ENCODE peak calls at places on chromosomes 4 and X, in five cellular contexts. D is fibroblast of mammary gland, O is GM13977, S is endothelial cell, E is endothelial cell of umbilical vein. T is an unnamed sample.

GRCh38 chr4:76804060-76804459 is 93.9 kb downstream of the SOWAHB start:
- DNase-seq in D (peak), E (peak), O (no peak), S (no peak), T (no peak)

GRCh38 chrX:149473966-149474365 is 31.1 kb downstream of the IDS start:
- DNase-seq in D (no peak), O (no peak), S (no peak), E (peak), T (no peak)

GRCh38 chr4:7295201-7295916 is 103.0 kb downstream of the SORCS2 start:
- DNase-seq in D (peak), S (no peak), E (no peak), O (no peak), T (no peak)

GRCh38 chr4:15906024-15906443 is 32.5 kb downstream of the FGFBP1 start:
- DNase-seq in D (no peak), E (no peak), O (no peak), S (no peak), T (peak)

GRCh38 chrX:154918060-154918483 is 31.9 kb downstream of the F8A1 start:
- DNase-seq in O (peak), D (peak), E (peak), S (peak), T (no peak)

GRCh38 chr4:147334478-147334877 is 146.4 kb upstream of the EDNRA start:
- DNase-seq in O (no peak), E (peak), S (no peak), D (peak), T (no peak)

GRCh38 chr4:3402409-3403103 is 39.2 kb upstream of the HGFAC start:
- DNase-seq in O (no peak), E (no peak), S (no peak), D (peak), T (no peak)

GRCh38 chr4:154578919-154579318 is 11.6 kb downstream of the FGA start:
- DNase-seq in D (peak), O (no peak), S (no peak), E (no peak), T (no peak)

GRCh38 chrX:20265221-20265725 is 1.4 kb downstream of the RPS6KA3 start:
- DNase-seq in D (peak), O (peak), S (peak), E (peak), T (peak)

GRCh38 chrX:120380699-120381098 is 18.8 kb downstream of the ATP1B4 start:
- DNase-seq in D (peak), O (peak), S (peak), E (peak), T (no peak)

GRCh38 chr4:84497220-84497834 is 1.8 kb downstream of the NKX6-1 start:
- DNase-seq in D (peak), O (no peak), S (no peak), E (no peak), T (no peak)

GRCh38 chr4:159341486-159341885 is 238.6 kb downstream of the RAPGEF2 start:
- DNase-seq in O (no peak), S (no peak), D (peak), E (no peak), T (no peak)

GRCh38 chrX:44245730-44246129 is 97.7 kb downstream of the EFHC2 start:
- DNase-seq in S (no peak), D (no peak), E (no peak), O (no peak), T (no peak)

DNA sequence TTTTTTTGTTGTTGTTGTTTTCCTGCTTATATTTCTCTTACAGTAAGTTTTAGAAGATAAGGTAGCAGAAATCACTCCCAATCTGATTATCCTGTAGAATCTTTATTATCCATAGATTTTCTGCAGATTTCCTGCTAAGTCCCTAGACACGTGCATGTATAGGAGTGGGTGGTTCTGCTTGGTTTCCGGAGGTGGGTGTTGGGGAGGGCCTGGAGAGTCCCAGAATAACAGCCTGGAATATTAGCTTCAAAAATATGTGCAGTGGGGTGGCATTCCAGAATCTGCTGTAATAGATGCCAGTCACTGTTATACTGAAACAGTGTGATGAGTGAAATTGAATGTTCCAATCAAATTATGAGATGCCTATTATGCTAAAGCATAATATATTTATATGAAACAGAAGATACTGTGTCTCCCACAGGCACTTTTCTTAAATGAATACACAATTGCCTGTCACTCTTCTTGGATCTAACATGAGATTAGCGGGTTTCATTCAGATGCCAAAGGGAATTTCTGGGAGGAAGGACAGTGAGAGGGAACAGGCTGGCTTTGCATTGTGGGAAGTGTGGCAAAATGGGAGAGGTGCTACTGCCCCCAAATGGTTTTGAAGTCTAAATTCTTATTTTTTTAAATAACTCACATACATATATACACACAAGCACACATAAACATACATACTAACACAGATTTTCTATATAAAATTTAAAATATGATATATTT is 37.6 kb downstream of the C4orf50 start:
- DNase-seq in E (no peak), S (no peak), O (no peak), D (peak), T (no peak)
- TF ChIP-seq CTCF in E (no peak), S (no peak), O (no peak), D (peak), T (no peak)

DNA sequence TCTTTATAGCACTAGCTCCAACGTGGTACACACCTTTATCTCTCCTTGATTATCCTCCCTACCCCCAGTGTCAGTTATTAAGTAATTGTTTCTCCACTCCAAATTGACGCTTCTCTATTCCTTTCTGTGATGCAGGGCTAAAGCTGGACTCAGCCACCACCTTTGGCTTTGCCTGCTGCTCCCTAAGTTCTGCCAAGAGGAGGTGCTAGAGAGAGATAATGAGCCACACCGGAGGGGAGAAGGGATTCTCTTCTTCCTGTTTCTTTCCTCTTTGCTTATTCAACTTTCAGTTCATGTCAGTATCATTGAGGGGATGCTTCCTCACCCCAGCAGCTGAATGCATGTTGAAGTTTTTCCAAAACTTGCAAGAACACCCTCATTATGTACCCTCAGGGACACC is 176.5 kb downstream of the GBA3 start:
- DNase-seq in O (no peak), D (no peak), E (no peak), S (no peak), T (no peak)
- TF ChIP-seq CTCF in O (no peak), D (no peak), E (no peak), S (no peak), T (no peak)

DNA sequence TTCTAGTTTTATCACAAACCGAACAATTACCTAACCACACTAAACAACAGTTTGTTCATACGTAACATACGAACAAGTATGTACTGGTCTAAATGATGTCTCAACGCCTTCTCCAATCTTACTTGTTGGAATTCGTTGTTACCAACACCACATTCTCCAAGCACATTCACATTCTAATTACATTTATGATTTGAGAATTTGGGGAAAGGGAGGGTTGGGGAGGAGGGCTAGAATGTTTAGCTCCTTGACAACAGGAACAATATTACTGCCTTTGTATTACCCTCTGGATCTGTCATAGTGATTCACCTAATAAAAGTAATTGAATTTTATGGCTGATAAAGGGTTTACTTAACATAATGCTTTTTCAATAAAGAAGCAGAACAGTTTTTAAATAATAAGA is 24.4 kb downstream of the LCORL start:
- DNase-seq in E (no peak), D (no peak), S (no peak), O (no peak), T (no peak)
- TF ChIP-seq CTCF in E (no peak), D (no peak), S (no peak), O (no peak), T (no peak)

DNA sequence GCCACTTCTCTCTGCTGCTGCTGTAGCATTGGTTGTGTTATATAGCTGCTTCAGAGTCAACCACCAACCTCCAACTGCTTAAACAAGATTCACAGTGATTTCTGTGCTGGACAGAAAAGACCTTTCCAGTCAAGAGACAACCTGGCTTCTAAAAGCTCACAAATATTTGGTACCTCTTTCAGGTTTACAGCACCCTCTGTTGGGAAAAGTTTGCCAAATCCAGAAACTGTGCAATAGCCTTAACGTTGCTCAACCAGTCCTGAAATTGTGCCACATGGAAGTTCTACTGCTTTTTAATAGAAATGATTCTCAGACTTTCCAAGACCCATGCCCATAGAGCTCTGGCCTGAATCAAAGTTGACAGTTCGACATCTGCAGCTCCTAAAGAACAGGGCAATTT is 842.1 kb upstream of the HTR2C start:
- DNase-seq in O (no peak), E (peak), S (peak), D (peak), T (no peak)
- TF ChIP-seq CTCF in O (no peak), E (peak), S (no peak), D (peak), T (no peak)

T was measured in CD14-positive monocyte.